ENCODE peak calls at places on chromosomes 6 and 20, in seven cellular contexts. D is A549, X is sigmoid colon, Y is upper lobe of left lung, G is ovary, Q is stomach, H is K562. W is an unnamed sample.

GRCh38 chr6:145336119-145336518 is 399.2 kb downstream of the EPM2A start:
- DNase-seq in G (no peak), X (no peak), Y (no peak), Q (no peak), D (no peak), H (no peak), W (no peak)

GRCh38 chr6:156828280-156828703 is 51.1 kb downstream of the ARID1B start:
- DNase-seq in H (peak; percentile 46), Y (peak; percentile 44), D (peak; percentile 62), X (no peak), G (peak; percentile 33), Q (no peak), W (no peak)

GRCh38 chr6:84687487-84687886 is 76.9 kb downstream of the TBX18 start:
- DNase-seq in Y (no peak), Q (no peak), H (no peak), X (no peak), D (no peak), G (no peak), W (no peak)

GRCh38 chr6:39078695-39079094 is 30.1 kb downstream of the GLP1R start:
- DNase-seq in Y (peak; percentile 12), G (no peak), D (no peak), H (no peak), X (no peak), Q (no peak), W (no peak)

GRCh38 chr20:47574616-47575401 is 73.1 kb downstream of the NCOA3 start:
- DNase-seq in X (no peak), D (peak; percentile 80), Y (no peak), G (no peak), H (peak; percentile 57), Q (no peak), W (no peak)

GRCh38 chr6:33604941-33605854 is 15.9 kb upstream of the ITPR3 start:
- DNase-seq in Y (no peak), Q (no peak), H (no peak), G (no peak), X (no peak), D (no peak), W (no peak)

GRCh38 chr6:33018904-33019303 is 9.5 kb upstream of the HLA-DOA start:
- DNase-seq in Q (peak; percentile 74), G (no peak), Y (peak; percentile 95), H (no peak), D (no peak), X (peak; percentile 87), W (no peak)

GRCh38 chr20:59463541-59463940 is 140.8 kb upstream of the PHACTR3 start:
- DNase-seq in H (no peak), D (no peak), G (no peak), X (no peak), Q (no peak), Y (no peak), W (no peak)

GRCh38 chr6:10633216-10633615 is 61.2 kb downstream of the C6orf52 start:
- DNase-seq in X (no peak), Y (peak; percentile 35), H (peak; percentile 63), Q (no peak), D (peak; percentile 45), G (no peak), W (no peak)

GRCh38 chr6:105810105-105810921 is 275.8 kb upstream of the PRDM1 start:
- DNase-seq in G (no peak), Q (no peak), Y (peak; percentile 44), H (peak; percentile 96), X (peak; percentile 74), D (peak; percentile 79), W (no peak)

GRCh38 chr6:122869437-122870024 is 80.5 kb downstream of the SMPDL3A start:
- DNase-seq in X (no peak), Q (peak; percentile 39), D (peak; percentile 57), Y (peak; percentile 26), G (no peak), H (peak; percentile 38), W (no peak)

GRCh38 chr6:47581591-47581990 is 104.0 kb downstream of the CD2AP start:
- DNase-seq in D (no peak), X (no peak), Y (no peak), G (no peak), Q (no peak), H (no peak), W (no peak)

GRCh38 chr20:33411136-33411690 is 9.9 kb upstream of the CDK5RAP1 start:
- DNase-seq in X (no peak), Y (no peak), D (no peak), H (no peak), G (no peak), Q (no peak), W (no peak)

GRCh38 chr6:28737750-28738395 is 185.9 kb downstream of the TRIM27 start:
- DNase-seq in Y (no peak), G (no peak), H (peak; percentile 61), X (no peak), D (no peak), Q (no peak), W (no peak)

GRCh38 chr6:132330759-132331158 is 70.5 kb downstream of the MOXD1 start:
- DNase-seq in G (no peak), X (no peak), Y (no peak), D (no peak), Q (no peak), H (no peak), W (no peak)

GRCh38 chr20:32019156-32019510 is 8.9 kb downstream of the CCM2L start:
- DNase-seq in D (peak; percentile 27), Q (no peak), G (no peak), Y (no peak), H (peak; percentile 16), X (no peak), W (no peak)

GRCh38 chr6:154461348-154461747 is 49.1 kb downstream of the CNKSR3 start:
- DNase-seq in H (no peak), X (no peak), Q (no peak), D (no peak), G (no peak), Y (no peak), W (no peak)

GRCh38 chr6:25369450-25370086 is 90.4 kb downstream of the CARMIL1 start:
- DNase-seq in H (no peak), X (no peak), Q (peak; percentile 39), Y (peak; percentile 25), D (no peak), G (no peak), W (no peak)

GRCh38 chr20:31543966-31544598 is 29.8 kb downstream of the HM13 start:
- DNase-seq in Y (no peak), D (peak; percentile 37), G (peak; percentile 20), Q (no peak), X (no peak), H (no peak), W (no peak)

GRCh38 chr6:150717419-150717818 is 117.7 kb downstream of the PLEKHG1 start:
- DNase-seq in D (peak; percentile 27), Y (peak; percentile 78), G (no peak), Q (peak; percentile 66), X (no peak), H (no peak), W (no peak)

GRCh38 chr6:108798672-108799355 is 49.4 kb upstream of the ARMC2 start:
- DNase-seq in Y (peak; percentile 61), D (no peak), X (no peak), Q (peak; percentile 54), H (peak; percentile 36), G (no peak), W (no peak)

GRCh38 chr6:121263742-121264141 is 70.5 kb downstream of the TBC1D32 start:
- DNase-seq in Y (no peak), H (no peak), Q (no peak), X (no peak), G (no peak), D (no peak), W (no peak)

GRCh38 chr6:112835078-112835477 is 487.9 kb downstream of the RFPL4B start:
- DNase-seq in G (no peak), Q (no peak), X (no peak), H (no peak), Y (no peak), D (no peak), W (no peak)

GRCh38 chr6:110523461-110524021 is 47.1 kb upstream of the SLC22A16 start:
- DNase-seq in X (no peak), G (no peak), H (no peak), Y (no peak), Q (no peak), D (no peak), W (no peak)

GRCh38 chr20:32521780-32522524 is 63.2 kb downstream of the NOL4L start:
- DNase-seq in Q (peak; percentile 73), Y (peak; percentile 62), H (peak; percentile 80), D (peak; percentile 51), G (peak; percentile 46), X (peak; percentile 80), W (peak; percentile 35)

GRCh38 chr20:49219924-49220831 is 962 bp downstream of the DDX27 start:
- DNase-seq in D (no peak), H (peak; percentile 33), Y (no peak), Q (no peak), G (no peak), X (no peak), W (no peak)

GRCh38 chr6:89284963-89285735 is 29.9 kb downstream of the GABRR2 start:
- DNase-seq in X (no peak), Q (no peak), D (no peak), G (no peak), Y (no peak), H (no peak), W (no peak)

GRCh38 chr6:62707156-62707555 is 421.1 kb upstream of the KHDRBS2 start:
- DNase-seq in Q (no peak), H (no peak), D (no peak), X (no peak), G (no peak), Y (no peak), W (no peak)

GRCh38 chr6:132142308-132142707 is 191.1 kb upstream of the CCN2 start:
- DNase-seq in X (no peak), H (no peak), G (no peak), Q (no peak), Y (no peak), D (no peak), W (no peak)

GRCh38 chr6:90537723-90538407 is 49.0 kb downstream of the MAP3K7 start:
- DNase-seq in Q (no peak), D (no peak), G (no peak), H (peak; percentile 23), X (no peak), Y (no peak), W (no peak)

GRCh38 chr6:53209681-53210080 is 61.0 kb upstream of the GCM1 start:
- DNase-seq in G (no peak), Y (no peak), X (no peak), H (no peak), Q (no peak), D (no peak), W (no peak)
- TF ChIP-seq EP300 in G (no peak), Y (no peak), X (no peak), H (no peak), Q (no peak), D (no peak), W (no peak)

GRCh38 chr6:41591122-41591521 is 44.9 kb downstream of the FOXP4 start:
- DNase-seq in G (no peak), Q (no peak), X (no peak), D (no peak), H (no peak), Y (no peak), W (no peak)
- TF ChIP-seq EP300 in G (no peak), Q (no peak), X (no peak), D (no peak), H (no peak), Y (no peak), W (no peak)

GRCh38 chr6:30828027-30828962 is 56.0 kb upstream of the DDR1 start:
- DNase-seq in X (peak; percentile 96), Y (peak; percentile 90), G (peak; percentile 86), H (peak; percentile 94), D (peak; percentile 84), Q (peak; percentile 90), W (peak; percentile 91)
- TF ChIP-seq EP300 in X (peak; percentile 27), Y (peak; percentile 11), G (no peak), H (peak; percentile 69), D (no peak), Q (peak; percentile 57), W (peak; percentile 62)

GRCh38 chr20:63216041-63216848 is at the start of gene YTHDF1:
- DNase-seq in D (peak; percentile 95), G (peak; percentile 96), H (peak; percentile 97), X (peak; percentile 98), Y (peak; percentile 98), Q (peak; percentile 98), W (peak; percentile 93)
- TF ChIP-seq EP300 in D (no peak), G (peak; percentile 79), H (no peak), X (no peak), Y (no peak), Q (no peak), W (peak; percentile 67)